ENCODE peak calls at places on chromosomes 7 and 10, in nine cellular contexts. One of them, this sample, is unnamed.

GRCh38 chr10:69215405-69216176 is 4.5 kb upstream of the HKDC1 start:
- DNase-seq in astrocyte of the cerebellum: no peak
- DNase-seq in PC-9: no peak
- DNase-seq in esophagus squamous epithelium: no peak
- DNase-seq in fibroblast of pulmonary artery: no peak
- DNase-seq in transverse colon: no peak
- DNase-seq in naive thymus-derived CD4-positive, alpha-beta T cell: no peak
- DNase-seq in CD8-positive, alpha-beta memory T cell: no peak
- DNase-seq in AG04450: no peak
- DNase-seq in this sample: no peak

GRCh38 chr10:71957546-71958275 is 6.5 kb upstream of the CHST3 start:
- DNase-seq in transverse colon: no peak
- DNase-seq in naive thymus-derived CD4-positive, alpha-beta T cell: no peak
- DNase-seq in astrocyte of the cerebellum: no peak
- DNase-seq in CD8-positive, alpha-beta memory T cell: no peak
- DNase-seq in PC-9: no peak
- DNase-seq in AG04450: no peak
- DNase-seq in fibroblast of pulmonary artery: no peak
- DNase-seq in esophagus squamous epithelium: no peak
- DNase-seq in this sample: no peak

GRCh38 chr10:100747826-100748231 is 2.4 kb downstream of the PAX2 start:
- DNase-seq in AG04450: no peak
- DNase-seq in transverse colon: no peak
- DNase-seq in astrocyte of the cerebellum: no peak
- DNase-seq in fibroblast of pulmonary artery: no peak
- DNase-seq in esophagus squamous epithelium: no peak
- DNase-seq in naive thymus-derived CD4-positive, alpha-beta T cell: no peak
- DNase-seq in PC-9: no peak
- DNase-seq in CD8-positive, alpha-beta memory T cell: no peak
- DNase-seq in this sample: no peak

GRCh38 chr10:131311661-131312260 is at the start of gene TCERG1L:
- DNase-seq in AG04450: no peak
- DNase-seq in astrocyte of the cerebellum: no peak
- DNase-seq in naive thymus-derived CD4-positive, alpha-beta T cell: no peak
- DNase-seq in esophagus squamous epithelium: no peak
- DNase-seq in fibroblast of pulmonary artery: no peak
- DNase-seq in transverse colon: no peak
- DNase-seq in PC-9: no peak
- DNase-seq in CD8-positive, alpha-beta memory T cell: no peak
- DNase-seq in this sample: no peak

GRCh38 chr7:157371296-157371695 is 34.5 kb downstream of the DNAJB6 start:
- DNase-seq in astrocyte of the cerebellum: no peak
- DNase-seq in AG04450: no peak
- DNase-seq in CD8-positive, alpha-beta memory T cell: no peak
- DNase-seq in naive thymus-derived CD4-positive, alpha-beta T cell: no peak
- DNase-seq in transverse colon: no peak
- DNase-seq in PC-9: no peak
- DNase-seq in esophagus squamous epithelium: no peak
- DNase-seq in fibroblast of pulmonary artery: no peak
- DNase-seq in this sample: no peak

GRCh38 chr7:40604601-40605438 is 470.0 kb downstream of the SUGCT start:
- DNase-seq in AG04450: peak; percentile 21
- DNase-seq in CD8-positive, alpha-beta memory T cell: no peak
- DNase-seq in PC-9: no peak
- DNase-seq in transverse colon: peak; percentile 22
- DNase-seq in fibroblast of pulmonary artery: peak; percentile 76
- DNase-seq in naive thymus-derived CD4-positive, alpha-beta T cell: no peak
- DNase-seq in esophagus squamous epithelium: no peak
- DNase-seq in astrocyte of the cerebellum: peak; percentile 27
- DNase-seq in this sample: no peak

GRCh38 chr7:76185187-76185915 is 16.3 kb upstream of the SRRM3 start:
- DNase-seq in esophagus squamous epithelium: no peak
- DNase-seq in transverse colon: no peak
- DNase-seq in astrocyte of the cerebellum: no peak
- DNase-seq in AG04450: no peak
- DNase-seq in CD8-positive, alpha-beta memory T cell: no peak
- DNase-seq in PC-9: no peak
- DNase-seq in fibroblast of pulmonary artery: no peak
- DNase-seq in naive thymus-derived CD4-positive, alpha-beta T cell: no peak
- DNase-seq in this sample: no peak

GRCh38 chr10:119477444-119477843 is 65.1 kb downstream of the RGS10 start:
- DNase-seq in CD8-positive, alpha-beta memory T cell: no peak
- DNase-seq in esophagus squamous epithelium: no peak
- DNase-seq in PC-9: no peak
- DNase-seq in astrocyte of the cerebellum: no peak
- DNase-seq in transverse colon: no peak
- DNase-seq in fibroblast of pulmonary artery: no peak
- DNase-seq in naive thymus-derived CD4-positive, alpha-beta T cell: no peak
- DNase-seq in AG04450: no peak
- DNase-seq in this sample: no peak

GRCh38 chr10:60208676-60209269 is 180.9 kb downstream of the ANK3 start:
- DNase-seq in CD8-positive, alpha-beta memory T cell: no peak
- DNase-seq in PC-9: peak; percentile 60
- DNase-seq in naive thymus-derived CD4-positive, alpha-beta T cell: no peak
- DNase-seq in fibroblast of pulmonary artery: peak; percentile 65
- DNase-seq in esophagus squamous epithelium: no peak
- DNase-seq in astrocyte of the cerebellum: peak; percentile 22
- DNase-seq in AG04450: peak; percentile 8
- DNase-seq in transverse colon: no peak
- DNase-seq in this sample: peak; percentile 6

GRCh38 chr7:136869991-136870798 is 1.7 kb downstream of the CHRM2 start:
- DNase-seq in fibroblast of pulmonary artery: no peak
- DNase-seq in astrocyte of the cerebellum: no peak
- DNase-seq in esophagus squamous epithelium: no peak
- DNase-seq in naive thymus-derived CD4-positive, alpha-beta T cell: no peak
- DNase-seq in PC-9: no peak
- DNase-seq in transverse colon: no peak
- DNase-seq in CD8-positive, alpha-beta memory T cell: no peak
- DNase-seq in AG04450: no peak
- DNase-seq in this sample: no peak

GRCh38 chr10:130802301-130802700 is 509.2 kb downstream of the TCERG1L start:
- DNase-seq in CD8-positive, alpha-beta memory T cell: no peak
- DNase-seq in transverse colon: no peak
- DNase-seq in AG04450: no peak
- DNase-seq in PC-9: no peak
- DNase-seq in naive thymus-derived CD4-positive, alpha-beta T cell: no peak
- DNase-seq in esophagus squamous epithelium: no peak
- DNase-seq in fibroblast of pulmonary artery: no peak
- DNase-seq in astrocyte of the cerebellum: no peak
- DNase-seq in this sample: no peak

GRCh38 chr7:70712942-70713341 is 419.0 kb upstream of the GALNT17 start:
- DNase-seq in transverse colon: peak; percentile 31
- DNase-seq in AG04450: no peak
- DNase-seq in astrocyte of the cerebellum: no peak
- DNase-seq in naive thymus-derived CD4-positive, alpha-beta T cell: no peak
- DNase-seq in PC-9: no peak
- DNase-seq in fibroblast of pulmonary artery: no peak
- DNase-seq in CD8-positive, alpha-beta memory T cell: no peak
- DNase-seq in esophagus squamous epithelium: no peak
- DNase-seq in this sample: no peak

GRCh38 chr10:28939352-28940157 is 262.2 kb downstream of the BAMBI start:
- DNase-seq in CD8-positive, alpha-beta memory T cell: no peak
- DNase-seq in AG04450: no peak
- DNase-seq in astrocyte of the cerebellum: peak; percentile 63
- DNase-seq in transverse colon: peak; percentile 23
- DNase-seq in PC-9: peak; percentile 80
- DNase-seq in naive thymus-derived CD4-positive, alpha-beta T cell: no peak
- DNase-seq in fibroblast of pulmonary artery: peak; percentile 98
- DNase-seq in esophagus squamous epithelium: no peak
- DNase-seq in this sample: no peak

GRCh38 chr10:52465202-52465601 is 151.1 kb downstream of the DKK1 start:
- DNase-seq in fibroblast of pulmonary artery: no peak
- DNase-seq in transverse colon: no peak
- DNase-seq in AG04450: no peak
- DNase-seq in CD8-positive, alpha-beta memory T cell: no peak
- DNase-seq in astrocyte of the cerebellum: no peak
- DNase-seq in naive thymus-derived CD4-positive, alpha-beta T cell: no peak
- DNase-seq in PC-9: no peak
- DNase-seq in esophagus squamous epithelium: no peak
- DNase-seq in this sample: no peak

GRCh38 chr7:74252893-74253292 is 1.3 kb downstream of the RFC2 start:
- DNase-seq in AG04450: no peak
- DNase-seq in astrocyte of the cerebellum: no peak
- DNase-seq in fibroblast of pulmonary artery: no peak
- DNase-seq in naive thymus-derived CD4-positive, alpha-beta T cell: no peak
- DNase-seq in transverse colon: peak; percentile 53
- DNase-seq in esophagus squamous epithelium: no peak
- DNase-seq in PC-9: no peak
- DNase-seq in CD8-positive, alpha-beta memory T cell: no peak
- DNase-seq in this sample: no peak

GRCh38 chr10:44973323-44974081 is 5.1 kb downstream of the DEPP1 start:
- DNase-seq in esophagus squamous epithelium: no peak
- DNase-seq in naive thymus-derived CD4-positive, alpha-beta T cell: no peak
- DNase-seq in transverse colon: no peak
- DNase-seq in AG04450: no peak
- DNase-seq in PC-9: no peak
- DNase-seq in fibroblast of pulmonary artery: no peak
- DNase-seq in CD8-positive, alpha-beta memory T cell: no peak
- DNase-seq in astrocyte of the cerebellum: no peak
- DNase-seq in this sample: no peak

GRCh38 chr7:55366461-55367138 is 1.5 kb downstream of the LANCL2 start:
- DNase-seq in esophagus squamous epithelium: no peak
- DNase-seq in fibroblast of pulmonary artery: peak; percentile 18
- DNase-seq in transverse colon: no peak
- DNase-seq in naive thymus-derived CD4-positive, alpha-beta T cell: peak; percentile 12
- DNase-seq in PC-9: no peak
- DNase-seq in astrocyte of the cerebellum: no peak
- DNase-seq in CD8-positive, alpha-beta memory T cell: no peak
- DNase-seq in AG04450: no peak
- DNase-seq in this sample: no peak

GRCh38 chr10:132861884-132862461 is 76.0 kb upstream of the NKX6-2 start:
- DNase-seq in transverse colon: peak; percentile 7
- DNase-seq in AG04450: no peak
- DNase-seq in naive thymus-derived CD4-positive, alpha-beta T cell: no peak
- DNase-seq in esophagus squamous epithelium: no peak
- DNase-seq in fibroblast of pulmonary artery: no peak
- DNase-seq in PC-9: no peak
- DNase-seq in astrocyte of the cerebellum: no peak
- DNase-seq in CD8-positive, alpha-beta memory T cell: no peak
- DNase-seq in this sample: no peak

GRCh38 chr10:16439294-16439693 is 2.5 kb downstream of the PTER start:
- DNase-seq in fibroblast of pulmonary artery: peak; percentile 31
- DNase-seq in PC-9: no peak
- DNase-seq in naive thymus-derived CD4-positive, alpha-beta T cell: no peak
- DNase-seq in AG04450: no peak
- DNase-seq in transverse colon: no peak
- DNase-seq in esophagus squamous epithelium: no peak
- DNase-seq in CD8-positive, alpha-beta memory T cell: no peak
- DNase-seq in astrocyte of the cerebellum: no peak
- DNase-seq in this sample: no peak

GRCh38 chr7:6553460-6554044 is 2.3 kb upstream of the GRID2IP start:
- DNase-seq in CD8-positive, alpha-beta memory T cell: no peak
- DNase-seq in fibroblast of pulmonary artery: no peak
- DNase-seq in astrocyte of the cerebellum: no peak
- DNase-seq in PC-9: no peak
- DNase-seq in AG04450: no peak
- DNase-seq in transverse colon: no peak
- DNase-seq in naive thymus-derived CD4-positive, alpha-beta T cell: no peak
- DNase-seq in esophagus squamous epithelium: no peak
- DNase-seq in this sample: no peak

DNA sequence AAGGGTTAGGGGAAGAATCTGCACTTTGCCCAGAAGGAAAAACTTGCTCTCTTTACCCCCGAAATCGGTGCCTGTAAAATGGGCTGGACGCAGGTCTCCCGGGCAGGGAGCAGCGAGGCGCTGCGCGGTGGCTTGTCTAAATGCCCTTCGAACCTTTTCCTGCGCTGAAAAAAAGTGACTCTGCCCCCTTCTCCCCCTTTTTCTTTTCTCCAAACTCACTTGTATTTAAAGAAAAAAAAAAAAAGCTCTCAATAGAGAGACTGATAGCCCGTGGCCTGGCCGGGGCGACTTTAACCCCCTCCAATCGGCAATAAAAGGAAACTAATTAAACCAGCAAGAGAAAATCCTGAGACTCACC is 286 bp downstream of the SP8 start:
- DNase-seq in astrocyte of the cerebellum: no peak
- DNase-seq in AG04450: no peak
- DNase-seq in transverse colon: no peak
- DNase-seq in CD8-positive, alpha-beta memory T cell: no peak
- DNase-seq in PC-9: no peak
- DNase-seq in fibroblast of pulmonary artery: no peak
- DNase-seq in naive thymus-derived CD4-positive, alpha-beta T cell: no peak
- DNase-seq in esophagus squamous epithelium: no peak
- DNase-seq in this sample: no peak
- H3K4me3 ChIP-seq in astrocyte of the cerebellum: peak overlapping the region; percentile 25
- H3K4me3 ChIP-seq in AG04450: peak overlapping the region; percentile 39
- H3K4me3 ChIP-seq in transverse colon: no peak overlapping the region
- H3K4me3 ChIP-seq in CD8-positive, alpha-beta memory T cell: no peak overlapping the region
- H3K4me3 ChIP-seq in PC-9: no peak overlapping the region
- H3K4me3 ChIP-seq in fibroblast of pulmonary artery: peak overlapping the region; percentile 32
- H3K4me3 ChIP-seq in naive thymus-derived CD4-positive, alpha-beta T cell: no peak overlapping the region
- H3K4me3 ChIP-seq in esophagus squamous epithelium: peak overlapping the region; percentile 18
- H3K4me3 ChIP-seq in this sample: peak overlapping the region; percentile 3

DNA sequence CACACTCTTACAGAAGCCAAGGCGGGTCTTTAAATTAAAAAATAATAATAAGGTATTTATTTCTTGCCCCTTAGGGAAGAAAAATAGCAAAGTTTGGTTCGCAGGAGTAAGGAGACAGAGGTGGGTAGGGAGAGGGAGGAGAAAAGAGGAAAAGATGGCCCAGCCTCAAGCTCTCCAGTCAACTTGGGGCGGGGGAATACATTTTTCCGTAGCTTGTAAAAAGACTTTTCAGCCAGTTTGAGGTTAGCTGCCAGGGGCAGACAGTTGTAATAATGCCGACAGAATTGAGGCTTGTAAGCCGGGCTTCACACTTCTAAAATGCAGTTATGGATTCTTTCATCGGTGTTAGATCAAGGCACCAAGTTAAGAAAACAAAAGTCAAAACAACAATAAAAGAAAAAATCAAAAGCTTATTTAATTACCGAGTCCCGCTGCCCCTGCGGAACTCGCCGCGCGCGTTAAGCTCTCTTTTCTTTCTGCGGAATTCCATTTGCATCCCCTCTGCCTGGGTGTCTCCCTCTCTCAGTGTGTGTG is 489 bp upstream of the EVX1 start:
- DNase-seq in naive thymus-derived CD4-positive, alpha-beta T cell: no peak
- DNase-seq in transverse colon: no peak
- DNase-seq in CD8-positive, alpha-beta memory T cell: no peak
- DNase-seq in esophagus squamous epithelium: no peak
- DNase-seq in astrocyte of the cerebellum: no peak
- DNase-seq in AG04450: no peak
- DNase-seq in PC-9: no peak
- DNase-seq in fibroblast of pulmonary artery: no peak
- DNase-seq in this sample: no peak
- H3K4me3 ChIP-seq in naive thymus-derived CD4-positive, alpha-beta T cell: no peak overlapping the region
- H3K4me3 ChIP-seq in transverse colon: no peak overlapping the region
- H3K4me3 ChIP-seq in CD8-positive, alpha-beta memory T cell: no peak overlapping the region
- H3K4me3 ChIP-seq in esophagus squamous epithelium: no peak overlapping the region
- H3K4me3 ChIP-seq in astrocyte of the cerebellum: no peak overlapping the region
- H3K4me3 ChIP-seq in AG04450: no peak overlapping the region
- H3K4me3 ChIP-seq in PC-9: no peak overlapping the region
- H3K4me3 ChIP-seq in fibroblast of pulmonary artery: no peak overlapping the region
- H3K4me3 ChIP-seq in this sample: no peak overlapping the region

GRCh38 chr10:79084972-79085597 is 16.3 kb downstream of the ZMIZ1 start:
- DNase-seq in CD8-positive, alpha-beta memory T cell: no peak
- DNase-seq in PC-9: no peak
- DNase-seq in esophagus squamous epithelium: no peak
- DNase-seq in astrocyte of the cerebellum: no peak
- DNase-seq in fibroblast of pulmonary artery: no peak
- DNase-seq in naive thymus-derived CD4-positive, alpha-beta T cell: no peak
- DNase-seq in AG04450: no peak
- DNase-seq in transverse colon: no peak
- DNase-seq in this sample: no peak
- H3K4me3 ChIP-seq in CD8-positive, alpha-beta memory T cell: no peak overlapping the region
- H3K4me3 ChIP-seq in PC-9: no peak overlapping the region
- H3K4me3 ChIP-seq in esophagus squamous epithelium: no peak overlapping the region
- H3K4me3 ChIP-seq in astrocyte of the cerebellum: no peak overlapping the region
- H3K4me3 ChIP-seq in fibroblast of pulmonary artery: no peak overlapping the region
- H3K4me3 ChIP-seq in naive thymus-derived CD4-positive, alpha-beta T cell: no peak overlapping the region
- H3K4me3 ChIP-seq in AG04450: no peak overlapping the region
- H3K4me3 ChIP-seq in transverse colon: no peak overlapping the region
- H3K4me3 ChIP-seq in this sample: no peak overlapping the region

GRCh38 chr7:16734148-16734726 is 19.3 kb upstream of the TSPAN13 start:
- DNase-seq in CD8-positive, alpha-beta memory T cell: no peak
- DNase-seq in transverse colon: no peak
- DNase-seq in AG04450: no peak
- DNase-seq in esophagus squamous epithelium: no peak
- DNase-seq in PC-9: no peak
- DNase-seq in naive thymus-derived CD4-positive, alpha-beta T cell: no peak
- DNase-seq in astrocyte of the cerebellum: no peak
- DNase-seq in fibroblast of pulmonary artery: peak; percentile 77
- DNase-seq in this sample: no peak
- H3K4me3 ChIP-seq in CD8-positive, alpha-beta memory T cell: no peak overlapping the region
- H3K4me3 ChIP-seq in transverse colon: no peak overlapping the region
- H3K4me3 ChIP-seq in AG04450: no peak overlapping the region
- H3K4me3 ChIP-seq in esophagus squamous epithelium: no peak overlapping the region
- H3K4me3 ChIP-seq in PC-9: no peak overlapping the region
- H3K4me3 ChIP-seq in naive thymus-derived CD4-positive, alpha-beta T cell: no peak overlapping the region
- H3K4me3 ChIP-seq in astrocyte of the cerebellum: no peak overlapping the region
- H3K4me3 ChIP-seq in fibroblast of pulmonary artery: no peak overlapping the region
- H3K4me3 ChIP-seq in this sample: no peak overlapping the region

This sample was measured in epithelial cell of proximal tubule.